ENCODE peak calls at places on chromosome 7, in ten cellular contexts. C, Y, H, P, T, F, X, V, E and A are unnamed samples.

GRCh38 chr7:155815332-155816191 is 3.3 kb upstream of the SHH start:
- DNase-seq in T (peak; percentile 77), P (no peak), Y (peak; percentile 91), H (peak; percentile 75), F (peak; percentile 85), E (peak; percentile 25), X (peak; percentile 63), V (peak; percentile 68), C (peak; percentile 80), A (no peak)

GRCh38 chr7:10924370-10924769 is 49.3 kb upstream of the PHF14 start:
- DNase-seq in Y (no peak), X (no peak), F (no peak), T (no peak), H (no peak), V (no peak), C (no peak), E (no peak), P (no peak), A (no peak)

GRCh38 chr7:37009282-37009681 is 285.0 kb upstream of the AOAH start:
- DNase-seq in E (no peak), T (no peak), H (no peak), X (no peak), F (no peak), C (no peak), Y (no peak), P (no peak), V (no peak), A (no peak)

GRCh38 chr7:69177941-69178494 is 420.3 kb upstream of the AUTS2 start:
- DNase-seq in X (no peak), V (no peak), E (peak; percentile 63), H (no peak), P (no peak), C (no peak), Y (no peak), F (no peak), T (no peak), A (no peak)

GRCh38 chr7:12257582-12257981 is 46.5 kb downstream of the TMEM106B start:
- DNase-seq in C (no peak), X (no peak), H (no peak), E (peak; percentile 56), P (no peak), F (no peak), T (no peak), Y (no peak), V (peak; percentile 86), A (no peak)

GRCh38 chr7:6338551-6339274 is 66.3 kb upstream of the CYTH3 start:
- DNase-seq in C (no peak), P (no peak), H (no peak), F (no peak), T (no peak), X (no peak), V (no peak), Y (no peak), E (no peak), A (no peak)

GRCh38 chr7:94375713-94376112 is 19.0 kb upstream of the COL1A2 start:
- DNase-seq in E (peak; percentile 99), P (no peak), F (no peak), X (no peak), Y (no peak), V (no peak), H (no peak), T (no peak), C (no peak), A (no peak)

GRCh38 chr7:43648725-43649406 is 66.0 kb downstream of the STK17A start:
- DNase-seq in F (no peak), P (no peak), T (no peak), X (peak; percentile 68), E (peak; percentile 74), H (peak; percentile 35), C (no peak), Y (no peak), V (peak; percentile 97), A (peak; percentile 54)

GRCh38 chr7:9029671-9030070 is 596.3 kb downstream of the NXPH1 start:
- DNase-seq in H (no peak), X (no peak), T (no peak), P (no peak), V (no peak), E (no peak), Y (no peak), F (no peak), C (no peak), A (no peak)